ENCODE peak calls at places on chromosomes 3 and 15, in eight cellular contexts. One of them, this sample, is unnamed.
A peak's percentile ranks its signal among the peaks of the same experiment; 100 is the strongest.

GRCh38 chr3:34022147-34022546 is 223.7 kb downstream of the PDCD6IP start:
- DNase-seq in astrocyte: no peak
- DNase-seq in tibial artery: no peak
- DNase-seq in testis: no peak
- DNase-seq in heart right ventricle: no peak
- DNase-seq in WERI-Rb-1: no peak
- DNase-seq in tibial nerve: no peak
- DNase-seq in mucosa of descending colon: no peak
- DNase-seq in this sample: no peak

GRCh38 chr15:48025118-48025517 is 95.7 kb upstream of the SLC24A5 start:
- DNase-seq in testis: no peak
- DNase-seq in tibial artery: no peak
- DNase-seq in WERI-Rb-1: no peak
- DNase-seq in astrocyte: no peak
- DNase-seq in tibial nerve: no peak
- DNase-seq in heart right ventricle: no peak
- DNase-seq in mucosa of descending colon: no peak
- DNase-seq in this sample: no peak

GRCh38 chr3:194082596-194083220 is 53.2 kb upstream of the HES1 start:
- DNase-seq in testis: no peak
- DNase-seq in astrocyte: no peak
- DNase-seq in heart right ventricle: peak; percentile 56
- DNase-seq in mucosa of descending colon: no peak
- DNase-seq in WERI-Rb-1: no peak
- DNase-seq in tibial artery: peak; percentile 54
- DNase-seq in tibial nerve: no peak
- DNase-seq in this sample: peak; percentile 86

GRCh38 chr3:175729466-175729865 is 870.3 kb downstream of the NAALADL2 start:
- DNase-seq in testis: no peak
- DNase-seq in tibial artery: no peak
- DNase-seq in astrocyte: no peak
- DNase-seq in WERI-Rb-1: no peak
- DNase-seq in tibial nerve: no peak
- DNase-seq in mucosa of descending colon: no peak
- DNase-seq in heart right ventricle: no peak
- DNase-seq in this sample: no peak

GRCh38 chr3:61857297-61857696 is 295.9 kb downstream of the PTPRG start:
- DNase-seq in mucosa of descending colon: no peak
- DNase-seq in tibial artery: no peak
- DNase-seq in astrocyte: no peak
- DNase-seq in WERI-Rb-1: no peak
- DNase-seq in heart right ventricle: no peak
- DNase-seq in testis: no peak
- DNase-seq in tibial nerve: no peak
- DNase-seq in this sample: no peak

GRCh38 chr3:51340311-51340829 is 44.7 kb upstream of the MANF start:
- DNase-seq in tibial artery: peak; percentile 74
- DNase-seq in tibial nerve: peak; percentile 15
- DNase-seq in testis: peak; percentile 12
- DNase-seq in WERI-Rb-1: no peak
- DNase-seq in astrocyte: peak; percentile 93
- DNase-seq in mucosa of descending colon: no peak
- DNase-seq in heart right ventricle: no peak
- DNase-seq in this sample: no peak

GRCh38 chr3:101936419-101937331 is 87.4 kb downstream of the NFKBIZ start:
- DNase-seq in WERI-Rb-1: no peak
- DNase-seq in tibial artery: no peak
- DNase-seq in tibial nerve: no peak
- DNase-seq in heart right ventricle: no peak
- DNase-seq in mucosa of descending colon: no peak
- DNase-seq in testis: no peak
- DNase-seq in astrocyte: peak; percentile 91
- DNase-seq in this sample: no peak

GRCh38 chr15:60590935-60591490 is 112.1 kb upstream of the ICE2 start:
- DNase-seq in mucosa of descending colon: peak; percentile 52
- DNase-seq in WERI-Rb-1: peak; percentile 87
- DNase-seq in testis: peak; percentile 66
- DNase-seq in astrocyte: peak; percentile 10
- DNase-seq in tibial nerve: peak; percentile 8
- DNase-seq in heart right ventricle: peak; percentile 54
- DNase-seq in tibial artery: peak; percentile 76
- DNase-seq in this sample: peak; percentile 85

GRCh38 chr3:172103724-172104123 is 64.3 kb downstream of the FNDC3B start:
- DNase-seq in WERI-Rb-1: no peak
- DNase-seq in tibial nerve: no peak
- DNase-seq in mucosa of descending colon: no peak
- DNase-seq in astrocyte: peak; percentile 96
- DNase-seq in heart right ventricle: no peak
- DNase-seq in tibial artery: no peak
- DNase-seq in testis: no peak
- DNase-seq in this sample: no peak

GRCh38 chr3:12868039-12869024 is 27.0 kb upstream of the RPL32 start:
- DNase-seq in mucosa of descending colon: peak; percentile 85
- DNase-seq in heart right ventricle: peak; percentile 83
- DNase-seq in tibial artery: peak; percentile 90
- DNase-seq in testis: peak; percentile 91
- DNase-seq in WERI-Rb-1: peak; percentile 81
- DNase-seq in tibial nerve: peak; percentile 82
- DNase-seq in astrocyte: peak; percentile 72
- DNase-seq in this sample: peak; percentile 92

GRCh38 chr3:157754415-157754814 is 251.2 kb upstream of the VEPH1 start:
- DNase-seq in mucosa of descending colon: no peak
- DNase-seq in tibial nerve: no peak
- DNase-seq in astrocyte: no peak
- DNase-seq in tibial artery: no peak
- DNase-seq in WERI-Rb-1: no peak
- DNase-seq in testis: no peak
- DNase-seq in heart right ventricle: no peak
- DNase-seq in this sample: no peak

GRCh38 chr3:117844676-117845075 is 1135.1 kb downstream of the TUSC7 start:
- DNase-seq in astrocyte: peak; percentile 45
- DNase-seq in tibial artery: no peak
- DNase-seq in WERI-Rb-1: no peak
- DNase-seq in tibial nerve: no peak
- DNase-seq in testis: no peak
- DNase-seq in heart right ventricle: no peak
- DNase-seq in mucosa of descending colon: no peak
- DNase-seq in this sample: no peak

GRCh38 chr3:172120912-172121311 is 81.5 kb downstream of the FNDC3B start:
- DNase-seq in WERI-Rb-1: no peak
- DNase-seq in tibial nerve: no peak
- DNase-seq in astrocyte: no peak
- DNase-seq in mucosa of descending colon: no peak
- DNase-seq in tibial artery: no peak
- DNase-seq in testis: no peak
- DNase-seq in heart right ventricle: no peak
- DNase-seq in this sample: no peak

GRCh38 chr15:70327328-70328136 is 229.8 kb upstream of the TLE3 start:
- DNase-seq in mucosa of descending colon: no peak
- DNase-seq in WERI-Rb-1: no peak
- DNase-seq in heart right ventricle: no peak
- DNase-seq in tibial artery: no peak
- DNase-seq in tibial nerve: no peak
- DNase-seq in testis: no peak
- DNase-seq in astrocyte: peak; percentile 96
- DNase-seq in this sample: no peak

GRCh38 chr3:138673641-138674040 is 65.1 kb downstream of the FAIM start:
- DNase-seq in tibial nerve: no peak
- DNase-seq in tibial artery: no peak
- DNase-seq in mucosa of descending colon: peak; percentile 28
- DNase-seq in testis: no peak
- DNase-seq in WERI-Rb-1: no peak
- DNase-seq in astrocyte: peak; percentile 94
- DNase-seq in heart right ventricle: no peak
- DNase-seq in this sample: no peak

GRCh38 chr3:108183178-108183577 is 39.0 kb downstream of the IFT57 start:
- DNase-seq in heart right ventricle: no peak
- DNase-seq in mucosa of descending colon: no peak
- DNase-seq in testis: no peak
- DNase-seq in tibial artery: no peak
- DNase-seq in astrocyte: peak; percentile 15
- DNase-seq in WERI-Rb-1: no peak
- DNase-seq in tibial nerve: no peak
- DNase-seq in this sample: no peak

DNA sequence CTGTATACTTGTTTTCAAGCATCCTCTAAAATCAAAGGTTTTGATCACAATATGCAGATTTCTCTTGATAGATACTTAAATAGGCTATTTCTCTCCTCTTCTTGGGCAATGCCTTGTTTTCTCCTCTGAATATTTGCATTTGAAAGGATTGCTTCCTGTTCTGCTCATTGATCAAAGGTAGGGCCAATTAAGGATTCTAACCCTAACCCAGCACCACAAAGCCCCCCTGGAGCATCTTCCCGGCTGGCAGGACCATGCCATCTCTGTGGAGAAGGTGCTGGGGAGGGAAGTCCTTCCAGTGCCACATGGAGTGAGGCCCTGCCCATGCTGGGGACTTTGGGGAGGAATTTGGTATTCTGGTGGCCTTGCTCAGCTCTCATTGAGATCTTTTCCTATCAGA is 11.3 kb upstream of the NIPA2 start:
- DNase-seq in heart right ventricle: no peak
- DNase-seq in tibial artery: no peak
- DNase-seq in astrocyte: no peak
- DNase-seq in tibial nerve: no peak
- DNase-seq in testis: no peak
- DNase-seq in mucosa of descending colon: no peak
- DNase-seq in WERI-Rb-1: no peak
- DNase-seq in this sample: no peak
- H3K36me3 ChIP-seq in heart right ventricle: peaks cover 15% of the 10 kb centered on the region
- H3K36me3 ChIP-seq in tibial artery: peaks cover 60% of the 10 kb centered on the region
- H3K36me3 ChIP-seq in astrocyte: no peaks in the 10 kb centered on the region
- H3K36me3 ChIP-seq in tibial nerve: no peaks in the 10 kb centered on the region
- H3K36me3 ChIP-seq in testis: no peaks in the 10 kb centered on the region
- H3K36me3 ChIP-seq in mucosa of descending colon: peaks cover 6% of the 10 kb centered on the region
- H3K36me3 ChIP-seq in WERI-Rb-1: peaks cover 32% of the 10 kb centered on the region
- H3K36me3 ChIP-seq in this sample: peaks cover 15% of the 10 kb centered on the region

GRCh38 chr15:96353931-96354730 is 23.6 kb downstream of the NR2F2 start:
- DNase-seq in tibial artery: peak; percentile 81
- DNase-seq in heart right ventricle: peak; percentile 72
- DNase-seq in WERI-Rb-1: no peak
- DNase-seq in mucosa of descending colon: no peak
- DNase-seq in tibial nerve: no peak
- DNase-seq in astrocyte: no peak
- DNase-seq in testis: peak; percentile 54
- DNase-seq in this sample: peak; percentile 90
- TF ChIP-seq CTCF in tibial artery: peak; percentile 33
- TF ChIP-seq CTCF in heart right ventricle: peak; percentile 50
- TF ChIP-seq CTCF in WERI-Rb-1: peak; percentile 26
- TF ChIP-seq CTCF in mucosa of descending colon: no peak
- TF ChIP-seq CTCF in tibial nerve: peak; percentile 82
- TF ChIP-seq CTCF in astrocyte: peak; percentile 39
- TF ChIP-seq CTCF in testis: peak; percentile 26
- TF ChIP-seq CTCF in this sample: peak; percentile 23

DNA sequence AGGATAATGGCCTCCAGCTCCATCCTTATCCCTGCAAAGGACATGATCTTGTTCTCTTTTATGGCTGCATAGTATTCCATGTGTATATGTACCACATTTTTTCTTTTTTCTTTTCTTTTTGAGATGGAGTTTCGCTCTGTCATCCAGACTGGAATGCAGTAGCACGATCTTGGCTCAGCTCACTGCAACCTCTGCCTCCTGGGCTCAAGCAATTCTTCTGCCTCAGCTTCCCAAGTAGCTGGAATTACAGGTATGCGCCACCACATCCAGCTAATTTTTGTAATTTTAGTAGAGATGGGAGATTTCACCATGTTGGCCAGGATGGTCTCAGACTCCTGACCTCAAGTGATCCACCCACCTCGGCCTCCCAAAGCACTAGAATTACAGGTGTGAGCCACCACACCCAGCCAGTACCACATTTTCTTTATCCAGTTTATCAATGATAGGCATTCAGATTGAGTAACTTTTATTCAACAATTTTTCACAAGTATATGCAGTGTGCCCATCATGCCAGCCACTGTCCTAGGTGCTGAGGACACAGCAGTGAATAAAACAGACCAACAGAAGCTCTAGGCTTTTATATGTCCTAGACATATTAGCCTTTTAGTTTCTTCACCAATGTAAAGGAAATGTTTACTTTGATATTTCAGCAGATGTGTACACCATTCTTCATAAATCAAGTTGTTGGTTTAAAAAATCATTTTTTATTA is 815.2 kb downstream of the FHIT start:
- DNase-seq in astrocyte: no peak
- DNase-seq in testis: no peak
- DNase-seq in tibial nerve: no peak
- DNase-seq in heart right ventricle: no peak
- DNase-seq in tibial artery: no peak
- DNase-seq in mucosa of descending colon: no peak
- DNase-seq in WERI-Rb-1: no peak
- DNase-seq in this sample: no peak
- H3K36me3 ChIP-seq in astrocyte: no peaks in the 10 kb centered on the region
- H3K36me3 ChIP-seq in testis: no peaks in the 10 kb centered on the region
- H3K36me3 ChIP-seq in tibial nerve: no peaks in the 10 kb centered on the region
- H3K36me3 ChIP-seq in heart right ventricle: no peaks in the 10 kb centered on the region
- H3K36me3 ChIP-seq in tibial artery: no peaks in the 10 kb centered on the region
- H3K36me3 ChIP-seq in mucosa of descending colon: no peaks in the 10 kb centered on the region
- H3K36me3 ChIP-seq in WERI-Rb-1: no peaks in the 10 kb centered on the region
- H3K36me3 ChIP-seq in this sample: no peaks in the 10 kb centered on the region

GRCh38 chr3:119359476-119359998 is 65.4 kb downstream of the ARHGAP31 start:
- DNase-seq in testis: no peak
- DNase-seq in mucosa of descending colon: no peak
- DNase-seq in heart right ventricle: no peak
- DNase-seq in tibial nerve: no peak
- DNase-seq in astrocyte: no peak
- DNase-seq in tibial artery: no peak
- DNase-seq in WERI-Rb-1: no peak
- DNase-seq in this sample: no peak

GRCh38 chr3:119360736-119361462 is 66.7 kb downstream of the ARHGAP31 start:
- DNase-seq in testis: no peak
- DNase-seq in tibial artery: no peak
- DNase-seq in tibial nerve: no peak
- DNase-seq in mucosa of descending colon: no peak
- DNase-seq in heart right ventricle: no peak
- DNase-seq in WERI-Rb-1: no peak
- DNase-seq in astrocyte: no peak
- DNase-seq in this sample: no peak

GRCh38 chr3:119360046-119360445 is 65.9 kb downstream of the ARHGAP31 start:
- DNase-seq in mucosa of descending colon: no peak
- DNase-seq in WERI-Rb-1: no peak
- DNase-seq in tibial artery: no peak
- DNase-seq in tibial nerve: no peak
- DNase-seq in heart right ventricle: no peak
- DNase-seq in testis: no peak
- DNase-seq in astrocyte: no peak
- DNase-seq in this sample: no peak

GRCh38 chr3:119362940-119363725 is 69.0 kb downstream of the ARHGAP31 start:
- DNase-seq in testis: no peak
- DNase-seq in tibial artery: no peak
- DNase-seq in tibial nerve: no peak
- DNase-seq in heart right ventricle: no peak
- DNase-seq in astrocyte: no peak
- DNase-seq in WERI-Rb-1: no peak
- DNase-seq in mucosa of descending colon: no peak
- DNase-seq in this sample: no peak

DNA sequence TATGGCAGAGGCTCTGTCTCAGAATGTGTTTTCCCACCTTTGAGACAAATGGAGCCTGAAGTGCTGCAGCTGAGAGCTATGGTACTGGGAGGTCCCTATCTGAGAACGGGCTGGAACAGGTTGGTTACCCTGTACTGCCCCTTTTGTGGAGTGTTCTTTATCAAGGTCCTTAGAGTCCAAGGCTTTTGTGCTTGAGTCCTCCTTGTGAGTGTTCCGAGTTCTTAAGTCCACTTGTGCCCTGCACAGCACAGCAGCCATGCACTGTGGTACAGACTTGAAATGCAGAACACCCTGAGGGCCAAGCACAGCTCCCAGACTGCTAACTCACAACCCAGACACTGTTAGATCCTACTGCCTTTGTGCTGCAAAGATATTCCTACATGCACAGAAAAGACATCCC is 67.8 kb downstream of the ARHGAP31 start:
- DNase-seq in astrocyte: no peak
- DNase-seq in tibial nerve: no peak
- DNase-seq in testis: no peak
- DNase-seq in mucosa of descending colon: no peak
- DNase-seq in tibial artery: no peak
- DNase-seq in heart right ventricle: no peak
- DNase-seq in WERI-Rb-1: no peak
- DNase-seq in this sample: no peak
- TF ChIP-seq CTCF in astrocyte: no peak
- TF ChIP-seq CTCF in tibial nerve: no peak
- TF ChIP-seq CTCF in testis: no peak
- TF ChIP-seq CTCF in mucosa of descending colon: no peak
- TF ChIP-seq CTCF in tibial artery: no peak
- TF ChIP-seq CTCF in heart right ventricle: no peak
- TF ChIP-seq CTCF in WERI-Rb-1: no peak
- TF ChIP-seq CTCF in this sample: no peak